ENCODE peak calls at places on chromosome 10, in eight cellular contexts. D, N, Y, G, L, E, H and U are unnamed samples.

GRCh38 chr10:132611986-132612385 is 74.4 kb downstream of the INPP5A start:
- DNase-seq in D (no peak), N (no peak), Y (no peak), G (no peak), L (no peak), E (no peak), H (no peak), U (no peak)

GRCh38 chr10:103441611-103442010 is 10.6 kb downstream of the CALHM2 start:
- DNase-seq in D (no peak), N (no peak), Y (no peak), G (no peak), L (no peak), E (no peak), H (no peak), U (no peak)

GRCh38 chr10:79093658-79094411 is 25.1 kb downstream of the ZMIZ1 start:
- DNase-seq in D (no peak), N (peak; percentile 51), Y (peak; percentile 91), G (no peak), L (no peak), E (no peak), H (no peak), U (peak; percentile 68)

GRCh38 chr10:12321641-12322040 is 27.7 kb upstream of the CAMK1D start:
- DNase-seq in D (no peak), N (no peak), Y (no peak), G (no peak), L (no peak), E (no peak), H (no peak), U (no peak)

GRCh38 chr10:58701398-58702135 is 188.9 kb downstream of the BICC1 start:
- DNase-seq in D (no peak), N (peak; percentile 95), Y (no peak), G (no peak), L (no peak), E (no peak), H (no peak), U (peak; percentile 71)

GRCh38 chr10:21699575-21699974 is 165.5 kb downstream of the MLLT10 start:
- DNase-seq in D (no peak), N (no peak), Y (no peak), G (no peak), L (no peak), E (no peak), H (no peak), U (no peak)

GRCh38 chr10:104339469-104340098 is 1.3 kb upstream of the ITPRIP start:
- DNase-seq in D (no peak), N (peak; percentile 90), Y (no peak), G (no peak), L (no peak), E (no peak), H (no peak), U (peak; percentile 67)

GRCh38 chr10:79123547-79123963 is 54.8 kb downstream of the ZMIZ1 start:
- DNase-seq in D (no peak), N (no peak), Y (no peak), G (no peak), L (no peak), E (no peak), H (no peak), U (peak; percentile 98)

GRCh38 chr10:10094700-10095099 is 923.0 kb upstream of the CELF2 start:
- DNase-seq in D (no peak), N (peak; percentile 24), Y (no peak), G (no peak), L (no peak), E (no peak), H (no peak), U (peak; percentile 76)